ENCODE peak calls at places on chromosomes 6 and 20, in six cellular contexts. One of them, this sample, is unnamed.

GRCh38 chr6:106556368-106556960 is 72.8 kb downstream of the RTN4IP1 start:
- DNase-seq in T-helper 17 cell: no peak
- DNase-seq in T-helper 1 cell: no peak
- DNase-seq in fibroblast of mammary gland: peak; percentile 54
- DNase-seq in stimulated activated CD4-positive, alpha-beta T cell treated with anti-CD3 and anti-CD28 coated beads, Interleukin-4, amount 100 ng/mL, for 48 hours: no peak
- DNase-seq in SW 1271: no peak
- DNase-seq in this sample: no peak

GRCh38 chr20:41142241-41142640 is 4.9 kb downstream of the PLCG1 start:
- DNase-seq in SW 1271: no peak
- DNase-seq in stimulated activated CD4-positive, alpha-beta T cell treated with anti-CD3 and anti-CD28 coated beads, Interleukin-4, amount 100 ng/mL, for 48 hours: no peak
- DNase-seq in T-helper 17 cell: no peak
- DNase-seq in fibroblast of mammary gland: no peak
- DNase-seq in T-helper 1 cell: no peak
- DNase-seq in this sample: no peak

GRCh38 chr20:57451759-57452661 is 60.8 kb downstream of the RBM38 start:
- DNase-seq in T-helper 17 cell: no peak
- DNase-seq in SW 1271: no peak
- DNase-seq in stimulated activated CD4-positive, alpha-beta T cell treated with anti-CD3 and anti-CD28 coated beads, Interleukin-4, amount 100 ng/mL, for 48 hours: no peak
- DNase-seq in T-helper 1 cell: no peak
- DNase-seq in fibroblast of mammary gland: no peak
- DNase-seq in this sample: no peak

GRCh38 chr6:29708432-29709177 is 14.6 kb upstream of the HLA-F start:
- DNase-seq in T-helper 1 cell: peak; percentile 42
- DNase-seq in T-helper 17 cell: peak; percentile 30
- DNase-seq in fibroblast of mammary gland: no peak
- DNase-seq in SW 1271: no peak
- DNase-seq in stimulated activated CD4-positive, alpha-beta T cell treated with anti-CD3 and anti-CD28 coated beads, Interleukin-4, amount 100 ng/mL, for 48 hours: no peak
- DNase-seq in this sample: no peak

GRCh38 chr20:11431613-11432012 is 486.1 kb upstream of the BTBD3 start:
- DNase-seq in SW 1271: no peak
- DNase-seq in stimulated activated CD4-positive, alpha-beta T cell treated with anti-CD3 and anti-CD28 coated beads, Interleukin-4, amount 100 ng/mL, for 48 hours: no peak
- DNase-seq in T-helper 1 cell: no peak
- DNase-seq in fibroblast of mammary gland: no peak
- DNase-seq in T-helper 17 cell: no peak
- DNase-seq in this sample: no peak

GRCh38 chr6:51514396-51515051 is 572.9 kb downstream of the PKHD1 start:
- DNase-seq in T-helper 1 cell: no peak
- DNase-seq in SW 1271: no peak
- DNase-seq in fibroblast of mammary gland: peak; percentile 1
- DNase-seq in stimulated activated CD4-positive, alpha-beta T cell treated with anti-CD3 and anti-CD28 coated beads, Interleukin-4, amount 100 ng/mL, for 48 hours: no peak
- DNase-seq in T-helper 17 cell: no peak
- DNase-seq in this sample: no peak

GRCh38 chr6:87487555-87487954 is 14.8 kb downstream of the SLC35A1 start:
- DNase-seq in T-helper 17 cell: no peak
- DNase-seq in SW 1271: no peak
- DNase-seq in fibroblast of mammary gland: no peak
- DNase-seq in stimulated activated CD4-positive, alpha-beta T cell treated with anti-CD3 and anti-CD28 coated beads, Interleukin-4, amount 100 ng/mL, for 48 hours: no peak
- DNase-seq in T-helper 1 cell: no peak
- DNase-seq in this sample: no peak

GRCh38 chr6:3278691-3279090 is 19.9 kb downstream of the PSMG4 start:
- DNase-seq in T-helper 17 cell: no peak
- DNase-seq in T-helper 1 cell: no peak
- DNase-seq in SW 1271: no peak
- DNase-seq in fibroblast of mammary gland: no peak
- DNase-seq in stimulated activated CD4-positive, alpha-beta T cell treated with anti-CD3 and anti-CD28 coated beads, Interleukin-4, amount 100 ng/mL, for 48 hours: no peak
- DNase-seq in this sample: no peak

GRCh38 chr6:34664270-34664971 is 32.1 kb downstream of the ILRUN start:
- DNase-seq in T-helper 1 cell: no peak
- DNase-seq in SW 1271: no peak
- DNase-seq in T-helper 17 cell: no peak
- DNase-seq in fibroblast of mammary gland: peak; percentile 57
- DNase-seq in stimulated activated CD4-positive, alpha-beta T cell treated with anti-CD3 and anti-CD28 coated beads, Interleukin-4, amount 100 ng/mL, for 48 hours: no peak
- DNase-seq in this sample: no peak

GRCh38 chr20:10352934-10353866 is 80.8 kb downstream of the MKKS start:
- DNase-seq in stimulated activated CD4-positive, alpha-beta T cell treated with anti-CD3 and anti-CD28 coated beads, Interleukin-4, amount 100 ng/mL, for 48 hours: no peak
- DNase-seq in SW 1271: no peak
- DNase-seq in T-helper 17 cell: no peak
- DNase-seq in T-helper 1 cell: no peak
- DNase-seq in fibroblast of mammary gland: no peak
- DNase-seq in this sample: no peak

GRCh38 chr6:129186988-129187387 is 304.1 kb downstream of the LAMA2 start:
- DNase-seq in stimulated activated CD4-positive, alpha-beta T cell treated with anti-CD3 and anti-CD28 coated beads, Interleukin-4, amount 100 ng/mL, for 48 hours: no peak
- DNase-seq in fibroblast of mammary gland: peak; percentile 93
- DNase-seq in T-helper 17 cell: no peak
- DNase-seq in T-helper 1 cell: no peak
- DNase-seq in SW 1271: peak; percentile 15
- DNase-seq in this sample: no peak

GRCh38 chr6:128302942-128303341 is 217.5 kb downstream of the PTPRK start:
- DNase-seq in fibroblast of mammary gland: no peak
- DNase-seq in stimulated activated CD4-positive, alpha-beta T cell treated with anti-CD3 and anti-CD28 coated beads, Interleukin-4, amount 100 ng/mL, for 48 hours: no peak
- DNase-seq in SW 1271: no peak
- DNase-seq in T-helper 17 cell: no peak
- DNase-seq in T-helper 1 cell: no peak
- DNase-seq in this sample: no peak

This sample was measured in Panc1.